ENCODE peak calls at places on chromosomes 2 and 18, in four cellular contexts. F is endodermal cell, B is cardiac muscle cell, H is heart left ventricle. O is an unnamed sample. For H3K4me1, the result is how much of the 10 kb centered on the place peaks cover.

GRCh38 chr2:46471-47345 is at the start of gene FAM110C:
- DNase-seq in F (peak), B (peak), H (peak), O (peak)

GRCh38 chr2:51079945-51080344 is 48.0 kb upstream of the NRXN1 start:
- DNase-seq in F (no peak), B (no peak), H (no peak), O (no peak)

GRCh38 chr2:228986961-228987360 is 284.1 kb downstream of the PID1 start:
- DNase-seq in F (no peak), B (no peak), H (no peak), O (no peak)

GRCh38 chr18:49886891-49887764 is 73.8 kb upstream of the ACAA2 start:
- DNase-seq in F (peak), B (no peak), H (no peak), O (no peak)

GRCh38 chr2:1721706-1722483 is 22.4 kb downstream of the PXDN start:
- DNase-seq in F (peak), B (peak), H (no peak), O (no peak)

GRCh38 chr2:171217330-171217729 is 56.6 kb upstream of the TLK1 start:
- DNase-seq in F (peak), B (no peak), H (no peak), O (no peak)

GRCh38 chr18:78396077-78396476 is 583.5 kb upstream of the SALL3 start:
- DNase-seq in F (no peak), B (no peak), H (no peak), O (no peak)

GRCh38 chr2:191345788-191346187 is 100.6 kb downstream of the MYO1B start:
- DNase-seq in F (no peak), B (no peak), H (no peak), O (no peak)

GRCh38 chr2:111042772-111043771 is 77.6 kb upstream of the BCL2L11 start:
- DNase-seq in F (peak), B (no peak), H (no peak), O (no peak)

GRCh38 chr2:60365556-60365955 is 187.9 kb downstream of the BCL11A start:
- DNase-seq in F (peak), B (peak), H (no peak), O (no peak)

GRCh38 chr2:23698733-23699391 is 228.1 kb downstream of the ATAD2B start:
- DNase-seq in F (peak), B (peak), H (peak), O (no peak)

GRCh38 chr2:176134978-176135575 is 5.6 kb downstream of the HOXD8 start:
- DNase-seq in F (no peak), B (no peak), H (no peak), O (no peak)
- H3K4me3 ChIP-seq in F (no peak), B (no peak), H (no peak), O (no peak)

GRCh38 chr2:20221169-20221938 is 3.6 kb downstream of the SDC1 start:
- DNase-seq in F (peak), B (peak), H (no peak), O (no peak)
- H3K4me1 ChIP-seq in F (under half), B (under half), H (under half), O (under half)

DNA sequence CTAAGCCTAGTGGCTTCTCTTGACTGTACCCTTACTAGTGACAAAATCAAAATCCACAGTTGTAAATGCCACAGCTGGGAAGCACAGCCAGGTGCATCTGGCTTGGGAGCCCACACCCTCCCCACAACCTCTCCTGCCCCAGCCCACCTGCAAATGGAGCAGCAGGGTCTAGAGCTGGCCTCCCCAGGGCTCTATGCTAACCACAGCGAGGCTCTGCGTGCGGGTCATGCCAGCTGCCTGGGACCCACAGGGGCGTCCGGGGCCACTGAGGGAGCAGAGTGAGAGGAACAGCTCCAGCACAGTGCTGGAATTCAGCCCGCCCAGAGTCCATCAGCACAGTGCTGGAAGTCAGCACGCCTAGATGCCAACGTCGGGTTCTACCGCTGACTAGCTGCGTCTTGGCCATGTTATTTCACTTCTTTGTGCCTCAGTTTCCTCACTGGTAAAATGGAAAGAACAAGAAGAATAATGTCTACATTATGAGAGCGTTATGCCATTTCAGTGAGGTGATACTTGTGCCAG is 109.1 kb upstream of the ID2 start:
- DNase-seq in F (no peak), B (no peak), H (no peak), O (no peak)
- H3K27ac ChIP-seq in F (no peak), B (no peak), H (no peak), O (no peak)

GRCh38 chr2:74887445-74887951 is 53.6 kb downstream of the HK2 start:
- DNase-seq in F (peak), B (peak), H (no peak), O (no peak)
- H3K4me3 ChIP-seq in F (no peak), B (no peak), H (no peak), O (no peak)

GRCh38 chr2:54995553-54995952 is 54.7 kb downstream of the RTN4 start:
- DNase-seq in F (no peak), B (no peak), H (no peak), O (no peak)

GRCh38 chr2:54999182-54999581 is 51.1 kb downstream of the RTN4 start:
- DNase-seq in F (no peak), B (peak), H (no peak), O (no peak)

GRCh38 chr2:55000335-55000734 is 49.9 kb downstream of the RTN4 start:
- DNase-seq in F (no peak), B (no peak), H (no peak), O (no peak)

GRCh38 chr2:54997826-54998225 is 52.4 kb downstream of the RTN4 start:
- DNase-seq in F (no peak), B (no peak), H (no peak), O (no peak)
- H3K4me1 ChIP-seq in F (under half), B (under half), H (under half), O (under half)

O was measured in lung.